ENCODE peak calls at places on chromosomes 12 and 14, in ten cellular contexts. C is right atrium auricular region; V is HCT116; X is tibial nerve; R is effector memory CD4-positive, alpha-beta T cell; K is thoracic aorta; J is IMR-90; O is heart right ventricle; I is iPS DF 6.9; T is ovary. G is an unnamed sample. For H3K4me1 and H3K9me3, the result is how much of the 10 kb centered on the place peaks cover.

GRCh38 chr12:108826115-108826806 is 31.1 kb downstream of the SSH1 start:
- DNase-seq in C (peak), V (no peak), X (no peak), R (no peak), K (peak), J (peak), O (peak), I (no peak), T (peak), G (no peak)

GRCh38 chr12:65741662-65742480 is 82.4 kb upstream of the HMGA2 start:
- DNase-seq in C (no peak), V (no peak), X (no peak), R (no peak), K (no peak), J (peak), O (peak), I (no peak), T (peak), G (no peak)

GRCh38 chr14:33647385-33647786 is 303.5 kb downstream of the EGLN3 start:
- DNase-seq in C (no peak), V (no peak), X (no peak), R (no peak), K (no peak), J (peak), O (no peak), I (no peak), T (no peak), G (no peak)

GRCh38 chr12:5921966-5922365 is 23.1 kb downstream of the ANO2 start:
- DNase-seq in C (peak), V (no peak), X (no peak), R (no peak), K (no peak), J (no peak), O (no peak), I (no peak), T (no peak), G (no peak)

GRCh38 chr14:91580886-91581615 is 70.9 kb upstream of the PPP4R3A start:
- DNase-seq in C (no peak), V (no peak), X (no peak), R (no peak), K (no peak), J (no peak), O (no peak), I (no peak), T (no peak), G (no peak)

GRCh38 chr14:103808403-103809001 is 38.9 kb downstream of the PPP1R13B start:
- DNase-seq in C (peak), V (peak), X (peak), R (peak), K (no peak), J (peak), O (peak), I (peak), T (peak), G (no peak)

GRCh38 chr12:50642755-50643154 is 121.1 kb upstream of the ATF1 start:
- DNase-seq in C (no peak), V (no peak), X (no peak), R (no peak), K (no peak), J (no peak), O (no peak), I (no peak), T (no peak), G (no peak)

GRCh38 chr12:121252712-121253345 is 42.9 kb downstream of the P2RX4 start:
- DNase-seq in C (no peak), V (no peak), X (no peak), R (no peak), K (no peak), J (no peak), O (no peak), I (no peak), T (no peak), G (no peak)

GRCh38 chr12:121366063-121366459 is 13.8 kb upstream of the ANAPC5 start:
- DNase-seq in C (no peak), V (no peak), X (no peak), R (no peak), K (no peak), J (no peak), O (no peak), I (no peak), T (no peak), G (no peak)

GRCh38 chr14:30296956-30297405 is 262.0 kb upstream of the G2E3 start:
- DNase-seq in C (no peak), V (no peak), X (no peak), R (no peak), K (no peak), J (no peak), O (no peak), I (no peak), T (no peak), G (no peak)

GRCh38 chr14:54194501-54194900 is 202.3 kb upstream of the CDKN3 start:
- DNase-seq in C (no peak), V (no peak), X (no peak), R (no peak), K (no peak), J (no peak), O (no peak), I (no peak), T (no peak), G (no peak)

GRCh38 chr12:133234971-133235370 is 706 bp downstream of the ANHX start:
- DNase-seq in C (no peak), V (no peak), X (no peak), R (no peak), K (no peak), J (no peak), O (no peak), I (no peak), T (no peak), G (no peak)

GRCh38 chr12:101670007-101670671 is 27.3 kb upstream of the CHPT1 start:
- DNase-seq in C (peak), V (peak), X (no peak), R (no peak), K (no peak), J (peak), O (no peak), I (peak), T (no peak), G (peak)

GRCh38 chr14:23729720-23730387 is 93.7 kb downstream of the DHRS2 start:
- DNase-seq in C (no peak), V (no peak), X (no peak), R (no peak), K (no peak), J (no peak), O (no peak), I (no peak), T (no peak), G (no peak)

GRCh38 chr14:33564774-33565630 is 385.9 kb downstream of the EGLN3 start:
- DNase-seq in C (no peak), V (no peak), X (no peak), R (no peak), K (no peak), J (peak), O (no peak), I (no peak), T (no peak), G (no peak)

GRCh38 chr12:107386569-107386968 is 293.2 kb upstream of the CRY1 start:
- DNase-seq in C (no peak), V (no peak), X (no peak), R (no peak), K (no peak), J (no peak), O (no peak), I (no peak), T (no peak), G (no peak)

GRCh38 chr12:92696240-92696639 is 6.5 kb upstream of the PLEKHG7 start:
- DNase-seq in C (peak), V (no peak), X (no peak), R (no peak), K (no peak), J (peak), O (peak), I (no peak), T (no peak), G (no peak)

GRCh38 chr14:103281496-103282231 is 52.4 kb upstream of the EIF5 start:
- DNase-seq in C (peak), V (no peak), X (no peak), R (no peak), K (no peak), J (peak), O (no peak), I (no peak), T (peak), G (no peak)

GRCh38 chr14:91154851-91155625 is 41.2 kb downstream of the DGLUCY start:
- DNase-seq in C (no peak), V (peak), X (no peak), R (no peak), K (no peak), J (peak), O (no peak), I (no peak), T (peak), G (no peak)

GRCh38 chr14:100761481-100761880 is 34.8 kb downstream of the DLK1 start:
- DNase-seq in C (no peak), V (peak), X (no peak), R (no peak), K (no peak), J (peak), O (no peak), I (no peak), T (no peak), G (no peak)

GRCh38 chr14:105006831-105007592 is 13.9 kb downstream of the CDCA4 start:
- DNase-seq in C (no peak), V (no peak), X (no peak), R (no peak), K (no peak), J (no peak), O (no peak), I (no peak), T (no peak), G (no peak)

GRCh38 chr14:81269100-81269978 is 48.6 kb upstream of the GTF2A1 start:
- DNase-seq in C (no peak), V (peak), X (no peak), R (no peak), K (no peak), J (peak), O (no peak), I (peak), T (no peak), G (no peak)

GRCh38 chr12:42213023-42213422 is 25.0 kb downstream of the YAF2 start:
- DNase-seq in C (no peak), V (no peak), X (no peak), R (no peak), K (no peak), J (peak), O (no peak), I (no peak), T (no peak), G (no peak)

GRCh38 chr12:49959570-49960473 is 1.9 kb upstream of the AQP5 start:
- DNase-seq in C (no peak), V (peak), X (no peak), R (no peak), K (no peak), J (no peak), O (no peak), I (peak), T (no peak), G (no peak)

GRCh38 chr12:54688309-54689033 is 40.3 kb upstream of the DCD start:
- DNase-seq in C (no peak), V (no peak), X (no peak), R (no peak), K (no peak), J (no peak), O (no peak), I (no peak), T (no peak), G (no peak)

GRCh38 chr14:102097441-102098135 is 10.7 kb upstream of the HSP90AA1 start:
- DNase-seq in C (no peak), V (no peak), X (no peak), R (no peak), K (no peak), J (no peak), O (no peak), I (no peak), T (no peak), G (no peak)

GRCh38 chr14:89451229-89451628 is 34.2 kb upstream of the FOXN3 start:
- DNase-seq in C (no peak), V (no peak), X (no peak), R (no peak), K (no peak), J (no peak), O (no peak), I (no peak), T (no peak), G (no peak)

GRCh38 chr14:63192085-63192484 is 12.2 kb upstream of the RHOJ start:
- DNase-seq in C (no peak), V (no peak), X (no peak), R (no peak), K (no peak), J (peak), O (no peak), I (no peak), T (no peak), G (no peak)

GRCh38 chr14:105914738-105915385 is 388.5 kb downstream of the TMEM121 start:
- DNase-seq in C (no peak), V (no peak), X (no peak), R (no peak), K (no peak), J (no peak), O (peak), I (no peak), T (peak), G (no peak)

GRCh38 chr12:12807970-12808702 is 5.0 kb upstream of the DDX47 start:
- DNase-seq in C (peak), V (no peak), X (no peak), R (peak), K (no peak), J (peak), O (peak), I (no peak), T (no peak), G (no peak)

GRCh38 chr12:116916714-116917114 is 6.0 kb downstream of the FBXW8 start:
- DNase-seq in C (no peak), V (peak), X (no peak), R (peak), K (no peak), J (peak), O (no peak), I (no peak), T (no peak), G (no peak)

GRCh38 chr14:21860172-21860571 is 186.6 kb upstream of the OR4E1 start:
- DNase-seq in C (no peak), V (peak), X (no peak), R (no peak), K (no peak), J (no peak), O (no peak), I (no peak), T (no peak), G (no peak)

GRCh38 chr14:21068521-21069387 is 1.4 kb upstream of the ARHGEF40 start:
- DNase-seq in C (peak), V (peak), X (no peak), R (peak), K (peak), J (peak), O (peak), I (no peak), T (peak), G (peak)

GRCh38 chr12:119176267-119177055 is 2.3 kb upstream of the HSPB8 start:
- DNase-seq in C (peak), V (peak), X (peak), R (no peak), K (peak), J (peak), O (peak), I (no peak), T (peak), G (peak)

GRCh38 chr12:81809829-81810595 is 50.9 kb upstream of the PPFIA2 start:
- DNase-seq in C (no peak), V (no peak), X (no peak), R (no peak), K (no peak), J (no peak), O (no peak), I (no peak), T (no peak), G (no peak)

GRCh38 chr12:101491325-101491724 is 16.2 kb downstream of the SPIC start:
- DNase-seq in C (no peak), V (no peak), X (no peak), R (no peak), K (no peak), J (no peak), O (no peak), I (no peak), T (no peak), G (no peak)

GRCh38 chr12:119047641-119048040 is 66.3 kb downstream of the SRRM4 start:
- DNase-seq in C (no peak), V (no peak), X (no peak), R (no peak), K (no peak), J (no peak), O (no peak), I (no peak), T (no peak), G (no peak)

GRCh38 chr12:27573972-27574371 is 50.0 kb downstream of the PPFIBP1 start:
- DNase-seq in C (no peak), V (peak), X (no peak), R (no peak), K (no peak), J (peak), O (no peak), I (no peak), T (no peak), G (no peak)

GRCh38 chr14:87443787-87444186 is 549.2 kb downstream of the GALC start:
- DNase-seq in C (no peak), V (no peak), X (no peak), R (no peak), K (no peak), J (peak), O (no peak), I (no peak), T (no peak), G (no peak)

GRCh38 chr12:82527165-82527780 is 159.4 kb upstream of the TMTC2 start:
- DNase-seq in C (no peak), V (peak), X (no peak), R (no peak), K (no peak), J (peak), O (no peak), I (peak), T (no peak), G (no peak)

DNA sequence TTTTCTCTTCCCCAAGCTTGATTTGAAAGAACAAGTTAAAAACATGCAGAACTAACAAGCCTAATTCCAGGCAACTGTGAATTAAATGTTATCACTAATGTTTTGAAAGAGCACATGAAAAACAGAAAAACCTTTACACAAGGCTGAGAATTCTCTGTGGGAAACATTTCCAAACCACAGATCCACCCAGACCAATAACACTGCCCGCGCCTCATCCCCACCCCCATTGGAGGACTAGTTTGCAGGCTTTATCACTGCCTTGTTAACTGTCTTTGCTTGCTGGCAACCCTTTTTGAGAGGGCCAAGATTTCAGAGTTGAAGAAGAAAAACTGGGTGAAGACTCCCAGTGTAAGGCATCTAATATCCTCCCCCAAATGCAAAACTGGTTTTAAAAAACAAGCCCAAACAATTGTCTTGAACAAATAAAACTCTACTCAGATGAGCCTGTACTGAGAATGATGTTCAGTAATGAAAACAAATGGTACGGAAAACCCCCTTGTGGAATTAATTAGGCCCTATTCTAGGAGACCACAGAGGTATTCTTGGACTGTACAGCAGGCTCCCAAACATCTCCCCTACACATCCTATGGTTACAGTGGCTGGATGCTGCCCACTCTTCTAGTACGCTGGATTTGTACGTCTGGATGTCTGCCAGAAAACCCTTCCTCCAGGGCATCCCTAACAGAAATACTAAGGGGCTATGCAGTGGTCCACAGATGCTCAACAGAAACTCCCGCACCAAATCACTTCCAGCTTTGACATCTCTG is 5.8 kb downstream of the MAX start:
- DNase-seq in C (no peak), V (no peak), X (no peak), R (no peak), K (no peak), J (no peak), O (peak), I (no peak), T (no peak), G (no peak)
- H3K4me1 ChIP-seq in C (under half), V (under half), X (under half), R (under half), K (half or more), J (under half), O (under half), I (under half), T (under half), G (half or more)

DNA sequence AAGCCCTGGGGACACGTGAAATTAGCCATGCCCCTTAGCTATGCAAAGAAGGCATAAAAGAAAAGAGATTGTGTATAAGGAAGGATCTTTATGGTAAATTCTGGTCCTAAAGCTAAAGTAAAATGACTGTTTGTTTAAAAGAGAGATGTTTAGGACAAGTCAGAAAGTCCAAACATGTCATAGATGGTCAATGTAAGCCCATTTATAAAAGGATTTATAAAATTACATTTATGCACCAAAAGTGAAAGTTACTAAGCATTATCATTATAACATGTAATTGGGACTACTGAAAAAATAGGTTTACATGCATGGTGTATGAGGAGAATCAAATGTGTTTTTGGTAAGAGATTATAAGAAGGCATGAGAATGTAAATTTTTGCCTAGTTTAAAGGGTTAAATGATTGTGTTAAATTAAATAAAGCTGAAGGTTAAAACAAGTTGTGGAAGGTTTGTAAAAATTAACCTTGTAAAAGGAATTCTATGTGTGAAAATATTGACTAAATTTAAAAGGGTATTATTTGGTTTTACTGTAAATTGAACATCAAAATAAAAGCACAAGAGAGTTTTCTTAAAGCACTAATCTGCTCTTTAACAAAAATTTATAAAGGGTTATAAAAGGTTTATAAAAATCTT is 50.4 kb upstream of the TSPAN8 start:
- DNase-seq in C (no peak), V (peak), X (no peak), R (no peak), K (no peak), J (no peak), O (no peak), I (no peak), T (no peak), G (no peak)
- H3K9me3 ChIP-seq in C (under half), V (under half), X (under half), R (under half), K (under half), J (under half), O (under half), I (under half), T (under half), G (under half)

GRCh38 chr12:110342157-110342556 is 61.1 kb downstream of the ATP2A2 start:
- DNase-seq in C (no peak), V (no peak), X (no peak), R (no peak), K (no peak), J (no peak), O (no peak), I (no peak), T (no peak), G (peak)

GRCh38 chr12:110345176-110345651 is 58.3 kb downstream of the ANAPC7 start:
- DNase-seq in C (peak), V (no peak), X (no peak), R (no peak), K (no peak), J (no peak), O (no peak), I (no peak), T (no peak), G (no peak)

GRCh38 chr12:110343114-110343513 is 60.4 kb downstream of the ANAPC7 start:
- DNase-seq in C (no peak), V (no peak), X (no peak), R (no peak), K (no peak), J (no peak), O (no peak), I (no peak), T (no peak), G (peak)

GRCh38 chr12:110344657-110345056 is 58.9 kb downstream of the ANAPC7 start:
- DNase-seq in C (peak), V (no peak), X (no peak), R (no peak), K (no peak), J (no peak), O (no peak), I (no peak), T (no peak), G (no peak)

GRCh38 chr12:110343921-110344555 is 59.5 kb downstream of the ANAPC7 start:
- DNase-seq in C (no peak), V (no peak), X (no peak), R (no peak), K (no peak), J (no peak), O (no peak), I (no peak), T (no peak), G (no peak)
- H3K27ac ChIP-seq in C (no peak), V (no peak), X (no peak), R (no peak), K (no peak), J (no peak), O (peak), I (no peak), T (no peak), G (no peak)

DNA sequence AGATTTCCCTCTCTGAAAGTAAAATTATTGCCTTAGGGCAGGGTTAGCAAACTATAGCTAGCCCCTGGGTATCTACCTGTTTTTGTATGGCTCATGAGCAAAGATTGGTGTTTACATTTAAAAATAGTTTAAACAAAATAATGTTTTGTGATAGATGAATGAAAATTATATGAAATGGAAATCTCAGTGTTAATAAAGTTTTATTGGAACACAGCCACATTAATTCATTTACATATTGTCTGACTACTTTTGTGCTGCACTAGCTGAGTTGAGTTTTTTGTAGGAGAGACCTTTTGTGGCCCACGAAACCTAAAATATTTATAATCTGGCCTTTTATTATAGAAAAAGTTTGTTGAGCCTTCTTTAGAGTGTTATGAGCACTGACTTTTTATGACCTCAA is 48.5 kb downstream of the ADIPOR2 start:
- DNase-seq in C (no peak), V (no peak), X (no peak), R (no peak), K (no peak), J (no peak), O (no peak), I (no peak), T (no peak), G (no peak)
- H3K4me1 ChIP-seq in C (under half), V (under half), X (under half), R (under half), K (under half), J (under half), O (under half), I (under half), T (under half), G (under half)